ENCODE peak calls at places on chromosomes 6 and 20, in seven cellular contexts. One of them, this sample, is unnamed.

GRCh38 chr20:48706116-48706656 is 121.6 kb downstream of the PREX1 start:
- DNase-seq in HFF-Myc: no peak
- DNase-seq in ovary: no peak
- DNase-seq in fibroblast of lung: peak; percentile 59
- DNase-seq in omental fat pad: no peak
- DNase-seq in psoas muscle: no peak
- DNase-seq in CD8-positive, alpha-beta T cell: no peak
- DNase-seq in this sample: no peak

GRCh38 chr6:32318501-32318900 is 53.2 kb downstream of the TSBP1 start:
- DNase-seq in HFF-Myc: no peak
- DNase-seq in ovary: no peak
- DNase-seq in fibroblast of lung: no peak
- DNase-seq in omental fat pad: no peak
- DNase-seq in psoas muscle: no peak
- DNase-seq in CD8-positive, alpha-beta T cell: no peak
- DNase-seq in this sample: no peak

GRCh38 chr6:20126789-20127653 is 85.2 kb downstream of the MBOAT1 start:
- DNase-seq in HFF-Myc: peak; percentile 22
- DNase-seq in ovary: peak; percentile 64
- DNase-seq in fibroblast of lung: peak; percentile 50
- DNase-seq in omental fat pad: peak; percentile 48
- DNase-seq in psoas muscle: peak; percentile 66
- DNase-seq in CD8-positive, alpha-beta T cell: peak; percentile 14
- DNase-seq in this sample: peak; percentile 76

GRCh38 chr20:2631228-2631627 is 21.2 kb upstream of the NOP56 start:
- DNase-seq in HFF-Myc: no peak
- DNase-seq in ovary: no peak
- DNase-seq in fibroblast of lung: peak; percentile 12
- DNase-seq in omental fat pad: no peak
- DNase-seq in psoas muscle: no peak
- DNase-seq in CD8-positive, alpha-beta T cell: no peak
- DNase-seq in this sample: no peak

GRCh38 chr6:71965404-71965803 is 79.1 kb downstream of the RIMS1 start:
- DNase-seq in HFF-Myc: no peak
- DNase-seq in ovary: no peak
- DNase-seq in fibroblast of lung: no peak
- DNase-seq in omental fat pad: no peak
- DNase-seq in psoas muscle: no peak
- DNase-seq in CD8-positive, alpha-beta T cell: no peak
- DNase-seq in this sample: no peak

GRCh38 chr6:9398794-9399373 is 963.5 kb upstream of the SLC35B3 start:
- DNase-seq in HFF-Myc: no peak
- DNase-seq in ovary: no peak
- DNase-seq in fibroblast of lung: no peak
- DNase-seq in omental fat pad: no peak
- DNase-seq in psoas muscle: no peak
- DNase-seq in CD8-positive, alpha-beta T cell: no peak
- DNase-seq in this sample: no peak

GRCh38 chr20:32018269-32019155 is 8.3 kb downstream of the CCM2L start:
- DNase-seq in HFF-Myc: no peak
- DNase-seq in ovary: no peak
- DNase-seq in fibroblast of lung: no peak
- DNase-seq in omental fat pad: peak; percentile 71
- DNase-seq in psoas muscle: peak; percentile 52
- DNase-seq in CD8-positive, alpha-beta T cell: peak; percentile 26
- DNase-seq in this sample: peak; percentile 78

GRCh38 chr6:134080171-134080795 is 27.9 kb upstream of the SLC2A12 start:
- DNase-seq in HFF-Myc: no peak
- DNase-seq in ovary: no peak
- DNase-seq in fibroblast of lung: no peak
- DNase-seq in omental fat pad: no peak
- DNase-seq in psoas muscle: no peak
- DNase-seq in CD8-positive, alpha-beta T cell: no peak
- DNase-seq in this sample: no peak

GRCh38 chr6:157911278-157911677 is 70.4 kb upstream of the SYNJ2 start:
- DNase-seq in HFF-Myc: no peak
- DNase-seq in ovary: no peak
- DNase-seq in fibroblast of lung: no peak
- DNase-seq in omental fat pad: no peak
- DNase-seq in psoas muscle: no peak
- DNase-seq in CD8-positive, alpha-beta T cell: no peak
- DNase-seq in this sample: no peak

GRCh38 chr6:36383608-36384007 is 3.9 kb downstream of the ETV7 start:
- DNase-seq in HFF-Myc: no peak
- DNase-seq in ovary: no peak
- DNase-seq in fibroblast of lung: no peak
- DNase-seq in omental fat pad: no peak
- DNase-seq in psoas muscle: no peak
- DNase-seq in CD8-positive, alpha-beta T cell: no peak
- DNase-seq in this sample: no peak

GRCh38 chr6:143268439-143268838 is 182.1 kb downstream of the ADAT2 start:
- DNase-seq in HFF-Myc: no peak
- DNase-seq in ovary: no peak
- DNase-seq in fibroblast of lung: no peak
- DNase-seq in omental fat pad: no peak
- DNase-seq in psoas muscle: no peak
- DNase-seq in CD8-positive, alpha-beta T cell: no peak
- DNase-seq in this sample: no peak

GRCh38 chr6:83536034-83536646 is 23.8 kb downstream of the PRSS35 start:
- DNase-seq in HFF-Myc: peak; percentile 33
- DNase-seq in ovary: peak; percentile 38
- DNase-seq in fibroblast of lung: peak; percentile 67
- DNase-seq in omental fat pad: peak; percentile 53
- DNase-seq in psoas muscle: no peak
- DNase-seq in CD8-positive, alpha-beta T cell: no peak
- DNase-seq in this sample: peak; percentile 57

GRCh38 chr6:41577865-41578713 is 31.9 kb downstream of the FOXP4 start:
- DNase-seq in HFF-Myc: no peak
- DNase-seq in ovary: no peak
- DNase-seq in fibroblast of lung: peak; percentile 57
- DNase-seq in omental fat pad: no peak
- DNase-seq in psoas muscle: no peak
- DNase-seq in CD8-positive, alpha-beta T cell: no peak
- DNase-seq in this sample: peak; percentile 39

GRCh38 chr6:11969092-11969491 is 43.0 kb upstream of the HIVEP1 start:
- DNase-seq in HFF-Myc: no peak
- DNase-seq in ovary: no peak
- DNase-seq in fibroblast of lung: peak; percentile 53
- DNase-seq in omental fat pad: no peak
- DNase-seq in psoas muscle: no peak
- DNase-seq in CD8-positive, alpha-beta T cell: no peak
- DNase-seq in this sample: no peak

GRCh38 chr20:49446808-49447207 is 35.7 kb downstream of the KCNB1 start:
- DNase-seq in HFF-Myc: no peak
- DNase-seq in ovary: peak; percentile 80
- DNase-seq in fibroblast of lung: peak; percentile 43
- DNase-seq in omental fat pad: peak; percentile 52
- DNase-seq in psoas muscle: peak; percentile 83
- DNase-seq in CD8-positive, alpha-beta T cell: no peak
- DNase-seq in this sample: peak; percentile 21

GRCh38 chr6:2977799-2978558 is 6.6 kb upstream of the SERPINB6 start:
- DNase-seq in HFF-Myc: no peak
- DNase-seq in ovary: no peak
- DNase-seq in fibroblast of lung: no peak
- DNase-seq in omental fat pad: no peak
- DNase-seq in psoas muscle: no peak
- DNase-seq in CD8-positive, alpha-beta T cell: no peak
- DNase-seq in this sample: no peak

GRCh38 chr6:111973897-111974639 is 79.8 kb upstream of the CCN6 start:
- DNase-seq in HFF-Myc: no peak
- DNase-seq in ovary: no peak
- DNase-seq in fibroblast of lung: peak; percentile 77
- DNase-seq in omental fat pad: no peak
- DNase-seq in psoas muscle: no peak
- DNase-seq in CD8-positive, alpha-beta T cell: no peak
- DNase-seq in this sample: no peak

GRCh38 chr20:47336013-47336754 is 20.3 kb downstream of the ZMYND8 start:
- DNase-seq in HFF-Myc: peak; percentile 55
- DNase-seq in ovary: peak; percentile 36
- DNase-seq in fibroblast of lung: peak; percentile 84
- DNase-seq in omental fat pad: no peak
- DNase-seq in psoas muscle: peak; percentile 71
- DNase-seq in CD8-positive, alpha-beta T cell: no peak
- DNase-seq in this sample: no peak

GRCh38 chr20:53408728-53409157 is 184.9 kb downstream of the ZNF217 start:
- DNase-seq in HFF-Myc: no peak
- DNase-seq in ovary: no peak
- DNase-seq in fibroblast of lung: peak; percentile 74
- DNase-seq in omental fat pad: no peak
- DNase-seq in psoas muscle: no peak
- DNase-seq in CD8-positive, alpha-beta T cell: no peak
- DNase-seq in this sample: no peak

GRCh38 chr6:50543666-50544065 is 169.7 kb upstream of the TFAP2D start:
- DNase-seq in HFF-Myc: no peak
- DNase-seq in ovary: no peak
- DNase-seq in fibroblast of lung: no peak
- DNase-seq in omental fat pad: no peak
- DNase-seq in psoas muscle: no peak
- DNase-seq in CD8-positive, alpha-beta T cell: no peak
- DNase-seq in this sample: no peak

GRCh38 chr6:2971420-2972218 is at the start of gene SERPINB6:
- DNase-seq in HFF-Myc: no peak
- DNase-seq in ovary: peak; percentile 89
- DNase-seq in fibroblast of lung: peak; percentile 83
- DNase-seq in omental fat pad: peak; percentile 64
- DNase-seq in psoas muscle: peak; percentile 81
- DNase-seq in CD8-positive, alpha-beta T cell: no peak
- DNase-seq in this sample: peak; percentile 35

GRCh38 chr6:116118608-116119007 is 7.3 kb downstream of the COL10A1 start:
- DNase-seq in HFF-Myc: no peak
- DNase-seq in ovary: no peak
- DNase-seq in fibroblast of lung: no peak
- DNase-seq in omental fat pad: no peak
- DNase-seq in psoas muscle: no peak
- DNase-seq in CD8-positive, alpha-beta T cell: no peak
- DNase-seq in this sample: no peak

GRCh38 chr20:63686492-63687321 is 9.7 kb upstream of the TNFRSF6B start:
- DNase-seq in HFF-Myc: peak; percentile 69
- DNase-seq in ovary: peak; percentile 55
- DNase-seq in fibroblast of lung: peak; percentile 84
- DNase-seq in omental fat pad: peak; percentile 57
- DNase-seq in psoas muscle: peak; percentile 78
- DNase-seq in CD8-positive, alpha-beta T cell: no peak
- DNase-seq in this sample: no peak

GRCh38 chr6:105178110-105178509 is 1.7 kb downstream of the POPDC3 start:
- DNase-seq in HFF-Myc: no peak
- DNase-seq in ovary: no peak
- DNase-seq in fibroblast of lung: peak; percentile 83
- DNase-seq in omental fat pad: no peak
- DNase-seq in psoas muscle: no peak
- DNase-seq in CD8-positive, alpha-beta T cell: no peak
- DNase-seq in this sample: no peak

DNA sequence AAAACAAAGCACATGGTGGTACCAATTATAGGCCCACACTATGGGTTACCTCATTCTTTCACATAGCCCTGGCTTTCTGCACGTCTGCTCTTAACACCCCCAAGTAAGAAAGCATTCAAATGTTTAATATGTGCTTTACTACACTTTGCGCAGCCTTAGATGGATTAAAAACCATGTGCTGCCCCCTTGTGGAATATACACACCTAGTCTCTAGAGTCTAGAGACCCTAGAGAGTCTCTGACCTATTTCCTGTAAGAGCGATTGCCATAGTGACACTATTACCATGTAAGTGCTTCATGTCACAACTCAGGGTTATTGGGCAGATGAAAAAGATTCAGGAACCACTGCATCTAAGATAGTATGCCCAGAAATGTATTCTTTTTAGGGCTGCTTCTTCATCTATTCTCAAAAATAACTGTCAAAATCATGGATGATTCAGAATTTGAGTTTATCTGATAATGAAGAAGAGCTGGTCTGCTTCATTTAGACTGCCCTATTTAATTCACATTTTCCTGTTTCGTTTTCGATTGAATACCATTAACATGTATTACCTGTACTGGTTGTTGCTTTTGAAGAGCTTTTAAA is 186.3 kb downstream of the ADGB start:
- DNase-seq in HFF-Myc: peak; percentile 32
- DNase-seq in ovary: no peak
- DNase-seq in fibroblast of lung: peak; percentile 58
- DNase-seq in omental fat pad: no peak
- DNase-seq in psoas muscle: no peak
- DNase-seq in CD8-positive, alpha-beta T cell: no peak
- DNase-seq in this sample: peak; percentile 13
- TF ChIP-seq CTCF in HFF-Myc: peak; percentile 61
- TF ChIP-seq CTCF in ovary: no peak
- TF ChIP-seq CTCF in fibroblast of lung: peak; percentile 30
- TF ChIP-seq CTCF in omental fat pad: no peak
- TF ChIP-seq CTCF in psoas muscle: peak; percentile 32
- TF ChIP-seq CTCF in CD8-positive, alpha-beta T cell: peak; percentile 41
- TF ChIP-seq CTCF in this sample: peak; percentile 67

GRCh38 chr6:156686429-156686939 is 90.7 kb upstream of the ARID1B start:
- DNase-seq in HFF-Myc: peak; percentile 29
- DNase-seq in ovary: no peak
- DNase-seq in fibroblast of lung: peak; percentile 74
- DNase-seq in omental fat pad: no peak
- DNase-seq in psoas muscle: no peak
- DNase-seq in CD8-positive, alpha-beta T cell: no peak
- DNase-seq in this sample: no peak
- TF ChIP-seq CTCF in HFF-Myc: peak; percentile 21
- TF ChIP-seq CTCF in ovary: peak; percentile 64
- TF ChIP-seq CTCF in fibroblast of lung: peak; percentile 52
- TF ChIP-seq CTCF in omental fat pad: no peak
- TF ChIP-seq CTCF in psoas muscle: peak; percentile 48
- TF ChIP-seq CTCF in CD8-positive, alpha-beta T cell: peak; percentile 66
- TF ChIP-seq CTCF in this sample: peak; percentile 63

GRCh38 chr6:6002005-6002808 is 4.5 kb downstream of the NRN1 start:
- DNase-seq in HFF-Myc: no peak
- DNase-seq in ovary: no peak
- DNase-seq in fibroblast of lung: no peak
- DNase-seq in omental fat pad: no peak
- DNase-seq in psoas muscle: no peak
- DNase-seq in CD8-positive, alpha-beta T cell: no peak
- DNase-seq in this sample: peak; percentile 20
- TF ChIP-seq CTCF in HFF-Myc: no peak
- TF ChIP-seq CTCF in ovary: no peak
- TF ChIP-seq CTCF in fibroblast of lung: no peak
- TF ChIP-seq CTCF in omental fat pad: no peak
- TF ChIP-seq CTCF in psoas muscle: no peak
- TF ChIP-seq CTCF in CD8-positive, alpha-beta T cell: no peak
- TF ChIP-seq CTCF in this sample: no peak

DNA sequence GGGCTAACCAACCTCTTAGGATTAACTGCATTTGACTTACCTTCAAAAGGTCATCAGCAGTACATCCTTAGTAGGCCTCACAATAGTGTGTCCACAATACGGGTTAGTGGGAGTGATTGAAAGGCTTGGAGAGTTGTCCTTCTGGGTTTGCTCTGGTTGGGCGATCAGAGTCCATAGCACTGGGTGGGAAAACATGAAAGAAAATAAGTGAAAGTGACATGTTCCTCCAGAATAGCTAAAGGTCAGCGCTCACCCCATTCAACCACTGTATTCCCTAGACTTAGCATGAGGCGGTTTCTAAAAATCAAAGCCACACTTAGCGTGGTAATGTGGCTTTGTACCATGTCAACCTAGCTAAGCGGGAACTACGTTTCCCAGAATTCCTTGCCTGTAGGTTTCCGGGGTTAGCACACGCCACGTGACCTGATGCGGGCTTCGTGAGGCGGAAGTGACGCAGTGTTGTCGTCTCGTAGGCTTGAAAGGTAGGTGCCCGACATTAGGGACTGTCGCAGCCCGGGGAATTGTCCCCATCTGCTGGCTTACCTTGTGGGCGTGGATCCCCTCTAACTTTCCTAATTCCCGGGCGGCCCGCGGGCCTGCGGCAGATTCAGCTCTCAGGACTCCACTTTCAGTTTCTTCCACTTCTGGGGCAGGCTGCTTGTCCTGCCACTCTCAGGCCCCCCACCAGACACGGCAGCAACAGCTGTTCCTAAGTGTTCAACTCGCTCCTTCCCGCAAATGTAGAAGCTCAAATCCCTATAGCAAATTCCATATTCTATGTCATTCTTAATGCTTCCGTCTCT is 19.8 kb upstream of the SCP2D1 start:
- DNase-seq in HFF-Myc: peak; percentile 75
- DNase-seq in ovary: peak; percentile 84
- DNase-seq in fibroblast of lung: peak; percentile 92
- DNase-seq in omental fat pad: peak; percentile 43
- DNase-seq in psoas muscle: peak; percentile 87
- DNase-seq in CD8-positive, alpha-beta T cell: peak; percentile 79
- DNase-seq in this sample: peak; percentile 64
- TF ChIP-seq CTCF in HFF-Myc: no peak
- TF ChIP-seq CTCF in ovary: no peak
- TF ChIP-seq CTCF in fibroblast of lung: no peak
- TF ChIP-seq CTCF in omental fat pad: no peak
- TF ChIP-seq CTCF in psoas muscle: no peak
- TF ChIP-seq CTCF in CD8-positive, alpha-beta T cell: no peak
- TF ChIP-seq CTCF in this sample: no peak

This sample was measured in neural crest cell.